ENCODE peak calls at places on chromosome 16, in ten cellular contexts. One of them, this sample, is unnamed.

GRCh38 chr16:47779201-47780016 is 318.3 kb downstream of the PHKB start:
- DNase-seq in A549: no peak
- DNase-seq in heart left ventricle: no peak
- DNase-seq in astrocyte: peak
- DNase-seq in neural crest cell: no peak
- DNase-seq in RWPE1: no peak
- DNase-seq in fibroblast of the aortic adventitia: peak
- DNase-seq in upper lobe of right lung: no peak
- DNase-seq in IMR-90: peak
- DNase-seq in gastrocnemius medialis: no peak
- DNase-seq in this sample: no peak

GRCh38 chr16:85453-85782 is 7.4 kb downstream of the MPG start:
- DNase-seq in gastrocnemius medialis: no peak
- DNase-seq in RWPE1: no peak
- DNase-seq in upper lobe of right lung: no peak
- DNase-seq in astrocyte: no peak
- DNase-seq in neural crest cell: no peak
- DNase-seq in IMR-90: no peak
- DNase-seq in A549: no peak
- DNase-seq in heart left ventricle: peak
- DNase-seq in fibroblast of the aortic adventitia: no peak
- DNase-seq in this sample: no peak

GRCh38 chr16:15829460-15829859 is 27.4 kb downstream of the MYH11 start:
- DNase-seq in fibroblast of the aortic adventitia: peak
- DNase-seq in heart left ventricle: peak
- DNase-seq in gastrocnemius medialis: peak
- DNase-seq in A549: no peak
- DNase-seq in upper lobe of right lung: peak
- DNase-seq in neural crest cell: no peak
- DNase-seq in RWPE1: no peak
- DNase-seq in IMR-90: peak
- DNase-seq in astrocyte: peak
- DNase-seq in this sample: no peak

GRCh38 chr16:49675417-49675816 is 180.5 kb downstream of the ZNF423 start:
- DNase-seq in astrocyte: no peak
- DNase-seq in gastrocnemius medialis: no peak
- DNase-seq in fibroblast of the aortic adventitia: no peak
- DNase-seq in neural crest cell: no peak
- DNase-seq in heart left ventricle: no peak
- DNase-seq in upper lobe of right lung: no peak
- DNase-seq in A549: no peak
- DNase-seq in IMR-90: no peak
- DNase-seq in RWPE1: no peak
- DNase-seq in this sample: no peak

GRCh38 chr16:61665512-61665911 is 370.7 kb downstream of the CDH8 start:
- DNase-seq in A549: no peak
- DNase-seq in upper lobe of right lung: no peak
- DNase-seq in IMR-90: no peak
- DNase-seq in heart left ventricle: no peak
- DNase-seq in fibroblast of the aortic adventitia: no peak
- DNase-seq in neural crest cell: no peak
- DNase-seq in RWPE1: no peak
- DNase-seq in astrocyte: no peak
- DNase-seq in gastrocnemius medialis: no peak
- DNase-seq in this sample: no peak

GRCh38 chr16:9099131-9099625 is 7.7 kb downstream of the HAPSTR1 start:
- DNase-seq in astrocyte: peak
- DNase-seq in A549: no peak
- DNase-seq in upper lobe of right lung: peak
- DNase-seq in gastrocnemius medialis: peak
- DNase-seq in RWPE1: peak
- DNase-seq in fibroblast of the aortic adventitia: peak
- DNase-seq in IMR-90: peak
- DNase-seq in heart left ventricle: no peak
- DNase-seq in neural crest cell: no peak
- DNase-seq in this sample: no peak

GRCh38 chr16:83977056-83977815 is 9.2 kb downstream of the NECAB2 start:
- DNase-seq in A549: no peak
- DNase-seq in neural crest cell: no peak
- DNase-seq in upper lobe of right lung: no peak
- DNase-seq in astrocyte: no peak
- DNase-seq in IMR-90: no peak
- DNase-seq in heart left ventricle: peak
- DNase-seq in RWPE1: no peak
- DNase-seq in fibroblast of the aortic adventitia: no peak
- DNase-seq in gastrocnemius medialis: peak
- DNase-seq in this sample: no peak

GRCh38 chr16:80158766-80159165 is 382.0 kb upstream of the DYNLRB2 start:
- DNase-seq in heart left ventricle: no peak
- DNase-seq in IMR-90: peak
- DNase-seq in fibroblast of the aortic adventitia: peak
- DNase-seq in gastrocnemius medialis: no peak
- DNase-seq in neural crest cell: no peak
- DNase-seq in RWPE1: peak
- DNase-seq in A549: peak
- DNase-seq in astrocyte: peak
- DNase-seq in upper lobe of right lung: no peak
- DNase-seq in this sample: no peak

DNA sequence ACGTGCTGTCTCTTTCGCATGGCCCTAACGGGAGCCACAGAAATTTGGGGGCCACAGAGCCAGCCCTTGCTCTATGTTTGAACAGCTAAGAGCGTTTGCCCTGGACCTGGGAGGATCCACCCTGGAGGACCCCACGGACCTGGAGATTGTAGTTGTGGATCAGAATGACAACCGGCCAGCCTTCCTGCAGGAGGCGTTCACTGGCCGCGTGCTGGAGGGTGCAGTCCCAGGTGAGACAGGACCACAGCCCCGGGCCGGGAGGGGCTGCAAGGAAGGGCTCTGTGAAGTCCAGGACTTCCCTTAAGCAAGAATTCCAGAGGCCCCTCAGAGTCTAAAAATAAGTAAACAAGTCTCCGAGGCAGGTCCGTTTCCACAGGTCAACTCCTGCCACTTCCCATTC is 11.9 kb downstream of the CDH15 start:
- DNase-seq in RWPE1: no peak
- DNase-seq in gastrocnemius medialis: no peak
- DNase-seq in upper lobe of right lung: no peak
- DNase-seq in IMR-90: no peak
- DNase-seq in fibroblast of the aortic adventitia: no peak
- DNase-seq in astrocyte: no peak
- DNase-seq in neural crest cell: no peak
- DNase-seq in heart left ventricle: peak
- DNase-seq in A549: no peak
- DNase-seq in this sample: no peak
- TF ChIP-seq CTCF in RWPE1: no peak
- TF ChIP-seq CTCF in gastrocnemius medialis: no peak
- TF ChIP-seq CTCF in upper lobe of right lung: no peak
- TF ChIP-seq CTCF in IMR-90: no peak
- TF ChIP-seq CTCF in fibroblast of the aortic adventitia: no peak
- TF ChIP-seq CTCF in astrocyte: no peak
- TF ChIP-seq CTCF in neural crest cell: no peak
- TF ChIP-seq CTCF in heart left ventricle: no peak
- TF ChIP-seq CTCF in A549: no peak
- TF ChIP-seq CTCF in this sample: no peak

DNA sequence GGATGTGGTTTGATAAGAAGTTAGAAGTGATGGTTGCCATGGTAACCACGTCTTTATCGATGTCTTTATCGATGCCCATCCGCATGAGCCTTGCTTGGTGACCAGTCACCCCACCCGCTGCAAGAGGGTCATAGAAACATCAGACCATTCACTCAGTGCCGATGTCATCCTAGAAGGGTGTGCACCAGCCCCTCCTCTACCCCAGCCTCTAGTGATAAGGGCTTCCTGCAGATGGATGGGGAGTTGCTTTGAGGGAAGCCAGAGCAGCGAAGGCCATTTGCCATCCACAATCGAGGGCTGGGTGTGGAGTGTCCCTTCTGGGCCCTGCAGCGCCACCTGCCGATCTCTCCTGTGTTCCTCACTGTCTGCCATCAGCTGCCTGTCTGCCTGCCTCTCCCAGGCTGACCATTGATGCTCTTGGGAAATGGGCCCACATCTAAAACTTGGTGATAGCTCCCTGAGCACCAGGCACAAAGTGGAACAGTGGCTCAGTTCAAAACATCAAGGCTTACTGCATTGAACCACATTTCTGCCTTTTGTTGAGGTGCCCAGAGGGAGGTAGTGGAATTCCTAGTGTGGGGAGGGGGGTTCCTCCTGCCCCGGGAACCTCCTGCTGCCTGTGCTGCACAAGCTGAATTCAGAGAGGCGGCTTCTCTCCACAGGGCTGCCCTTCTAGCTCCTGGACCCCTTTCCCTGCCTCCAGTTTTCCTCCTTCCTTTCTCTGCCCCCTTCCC is 8.9 kb downstream of the CALB2 start:
- DNase-seq in A549: peak
- DNase-seq in astrocyte: no peak
- DNase-seq in neural crest cell: peak
- DNase-seq in upper lobe of right lung: peak
- DNase-seq in IMR-90: peak
- DNase-seq in fibroblast of the aortic adventitia: peak
- DNase-seq in heart left ventricle: no peak
- DNase-seq in gastrocnemius medialis: no peak
- DNase-seq in RWPE1: peak
- DNase-seq in this sample: no peak
- TF ChIP-seq CTCF in A549: peak
- TF ChIP-seq CTCF in astrocyte: peak
- TF ChIP-seq CTCF in neural crest cell: peak
- TF ChIP-seq CTCF in upper lobe of right lung: peak
- TF ChIP-seq CTCF in IMR-90: peak
- TF ChIP-seq CTCF in fibroblast of the aortic adventitia: peak
- TF ChIP-seq CTCF in heart left ventricle: no peak
- TF ChIP-seq CTCF in gastrocnemius medialis: no peak
- TF ChIP-seq CTCF in RWPE1: peak
- TF ChIP-seq CTCF in this sample: peak

GRCh38 chr16:67664258-67664657 is 2.3 kb downstream of the ENKD1 start:
- DNase-seq in astrocyte: no peak
- DNase-seq in RWPE1: no peak
- DNase-seq in heart left ventricle: no peak
- DNase-seq in neural crest cell: no peak
- DNase-seq in IMR-90: no peak
- DNase-seq in upper lobe of right lung: no peak
- DNase-seq in fibroblast of the aortic adventitia: no peak
- DNase-seq in A549: no peak
- DNase-seq in gastrocnemius medialis: no peak
- DNase-seq in this sample: no peak

GRCh38 chr16:67663877-67664222 is 2.7 kb downstream of the ENKD1 start:
- DNase-seq in IMR-90: no peak
- DNase-seq in A549: no peak
- DNase-seq in astrocyte: no peak
- DNase-seq in fibroblast of the aortic adventitia: no peak
- DNase-seq in neural crest cell: no peak
- DNase-seq in upper lobe of right lung: no peak
- DNase-seq in RWPE1: no peak
- DNase-seq in heart left ventricle: no peak
- DNase-seq in gastrocnemius medialis: no peak
- DNase-seq in this sample: no peak

GRCh38 chr16:67662653-67663010 is 1.9 kb downstream of the PARD6A start:
- DNase-seq in upper lobe of right lung: no peak
- DNase-seq in fibroblast of the aortic adventitia: no peak
- DNase-seq in RWPE1: no peak
- DNase-seq in neural crest cell: no peak
- DNase-seq in heart left ventricle: no peak
- DNase-seq in A549: no peak
- DNase-seq in astrocyte: no peak
- DNase-seq in IMR-90: no peak
- DNase-seq in gastrocnemius medialis: no peak
- DNase-seq in this sample: no peak

GRCh38 chr16:67661864-67662652 is 1.3 kb downstream of the PARD6A start:
- DNase-seq in neural crest cell: no peak
- DNase-seq in upper lobe of right lung: no peak
- DNase-seq in astrocyte: no peak
- DNase-seq in RWPE1: no peak
- DNase-seq in fibroblast of the aortic adventitia: no peak
- DNase-seq in gastrocnemius medialis: no peak
- DNase-seq in heart left ventricle: no peak
- DNase-seq in A549: no peak
- DNase-seq in IMR-90: no peak
- DNase-seq in this sample: no peak

DNA sequence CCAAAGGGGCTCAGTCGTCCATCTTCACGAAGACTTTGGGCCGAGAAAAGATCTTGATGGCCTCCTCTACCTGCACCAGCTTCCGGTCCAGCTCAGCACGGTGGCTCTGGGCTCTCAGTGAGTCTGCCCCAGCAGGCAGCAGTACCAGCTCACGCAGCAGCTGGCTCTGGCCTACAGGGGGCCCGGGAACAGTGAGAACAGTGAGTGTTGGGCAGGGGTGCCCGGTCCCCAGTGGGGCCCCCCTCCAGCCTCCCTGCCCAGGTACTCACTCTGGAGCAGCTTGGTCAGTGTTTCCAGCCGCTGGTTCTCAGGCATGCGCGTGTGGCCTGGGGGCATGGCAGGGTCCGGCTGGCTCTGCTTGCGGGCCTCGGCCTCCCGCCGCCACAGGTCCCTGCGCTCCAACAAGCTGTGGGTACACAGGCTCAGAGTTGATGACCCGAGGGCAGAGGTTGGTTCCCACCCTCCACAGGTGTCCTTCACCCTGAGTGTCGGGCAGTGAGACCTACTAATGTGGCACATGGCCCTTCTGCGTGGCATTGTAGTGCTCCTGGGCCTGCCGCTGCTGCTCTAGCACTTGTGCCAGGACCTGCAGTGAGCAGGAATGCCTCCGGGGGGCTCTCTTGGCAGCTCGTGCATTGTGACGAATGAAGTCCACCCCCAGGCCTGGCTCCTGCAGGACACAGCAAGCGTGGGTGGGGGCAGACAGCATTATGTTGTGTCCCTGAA is 2.6 kb downstream of the PARD6A start:
- DNase-seq in astrocyte: no peak
- DNase-seq in IMR-90: no peak
- DNase-seq in upper lobe of right lung: no peak
- DNase-seq in fibroblast of the aortic adventitia: no peak
- DNase-seq in RWPE1: no peak
- DNase-seq in gastrocnemius medialis: no peak
- DNase-seq in neural crest cell: no peak
- DNase-seq in A549: peak
- DNase-seq in heart left ventricle: no peak
- DNase-seq in this sample: no peak
- TF ChIP-seq CTCF in astrocyte: peak
- TF ChIP-seq CTCF in IMR-90: peak
- TF ChIP-seq CTCF in upper lobe of right lung: no peak
- TF ChIP-seq CTCF in fibroblast of the aortic adventitia: peak
- TF ChIP-seq CTCF in RWPE1: peak
- TF ChIP-seq CTCF in gastrocnemius medialis: no peak
- TF ChIP-seq CTCF in neural crest cell: peak
- TF ChIP-seq CTCF in A549: no peak
- TF ChIP-seq CTCF in heart left ventricle: no peak
- TF ChIP-seq CTCF in this sample: no peak

DNA sequence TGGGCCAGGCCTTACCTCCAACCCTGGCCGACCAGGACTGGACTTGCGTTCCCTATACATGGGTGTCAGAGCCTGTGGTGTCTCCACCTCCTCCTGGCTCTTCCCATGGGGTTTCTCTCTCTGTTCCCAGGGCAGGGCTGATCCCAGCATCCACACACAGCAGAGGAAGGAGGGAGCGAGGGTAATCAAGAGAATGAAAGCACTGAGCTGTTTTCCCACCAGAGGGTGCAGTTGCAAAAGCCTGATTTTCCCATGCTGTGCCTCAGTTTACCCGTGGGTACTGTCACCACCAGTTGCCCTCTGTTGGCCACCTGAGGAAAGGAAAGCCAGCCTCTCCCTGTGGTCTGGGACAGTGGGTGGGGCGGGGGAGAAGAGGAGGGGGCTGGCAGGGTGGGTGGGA is 249.7 kb upstream of the GSE1 start:
- DNase-seq in gastrocnemius medialis: no peak
- DNase-seq in A549: no peak
- DNase-seq in RWPE1: no peak
- DNase-seq in upper lobe of right lung: peak
- DNase-seq in astrocyte: no peak
- DNase-seq in fibroblast of the aortic adventitia: no peak
- DNase-seq in neural crest cell: no peak
- DNase-seq in IMR-90: no peak
- DNase-seq in heart left ventricle: no peak
- DNase-seq in this sample: no peak
- TF ChIP-seq CTCF in gastrocnemius medialis: no peak
- TF ChIP-seq CTCF in A549: no peak
- TF ChIP-seq CTCF in RWPE1: no peak
- TF ChIP-seq CTCF in upper lobe of right lung: no peak
- TF ChIP-seq CTCF in astrocyte: no peak
- TF ChIP-seq CTCF in fibroblast of the aortic adventitia: no peak
- TF ChIP-seq CTCF in neural crest cell: no peak
- TF ChIP-seq CTCF in IMR-90: no peak
- TF ChIP-seq CTCF in heart left ventricle: no peak
- TF ChIP-seq CTCF in this sample: no peak